ENCODE peak calls at places on chromosomes 13 and 19, in four cellular contexts. V is astrocyte, Z is neuronal stem cell, S is fibroblast of lung. F is an unnamed sample.

GRCh38 chr19:8641908-8642547 is 11.6 kb downstream of the NFILZ start:
- DNase-seq in V (peak; percentile 35), Z (no peak), S (peak; percentile 58), F (peak; percentile 25)

GRCh38 chr13:41059466-41059865 is 1.8 kb upstream of the WBP4 start:
- DNase-seq in V (no peak), Z (no peak), S (peak; percentile 18), F (peak; percentile 43)

GRCh38 chr19:45769054-45769782 is at the start of gene SIX5:
- DNase-seq in V (peak; percentile 88), Z (peak; percentile 99), S (peak; percentile 96), F (peak; percentile 99)

GRCh38 chr13:58495668-58496067 is 864.1 kb downstream of the PCDH17 start:
- DNase-seq in V (no peak), Z (no peak), S (peak; percentile 2), F (no peak)

GRCh38 chr13:42551611-42552010 is 22.3 kb upstream of the TNFSF11 start:
- DNase-seq in V (no peak), Z (no peak), S (no peak), F (no peak)

GRCh38 chr19:54178581-54179261 is 5.8 kb upstream of the TMC4 start:
- DNase-seq in V (no peak), Z (no peak), S (no peak), F (peak; percentile 55)

GRCh38 chr13:99313473-99313872 is 6.3 kb upstream of the GPR183 start:
- DNase-seq in V (no peak), Z (peak; percentile 45), S (no peak), F (no peak)

GRCh38 chr19:34391813-34392212 is 12.4 kb upstream of the PDCD2L start:
- DNase-seq in V (no peak), Z (no peak), S (no peak), F (no peak)

GRCh38 chr13:51125495-51126226 is 14.6 kb upstream of the C13orf42 start:
- DNase-seq in V (peak; percentile 28), Z (peak; percentile 43), S (peak; percentile 50), F (peak; percentile 76)

GRCh38 chr13:103883698-103884097 is 817.5 kb upstream of the SLC10A2 start:
- DNase-seq in V (peak; percentile 7), Z (no peak), S (peak; percentile 23), F (no peak)

GRCh38 chr13:27704681-27705080 is 83.0 kb downstream of the POLR1D start:
- DNase-seq in V (no peak), Z (no peak), S (no peak), F (no peak)

GRCh38 chr13:44224433-44225149 is 149.0 kb upstream of the SERP2 start:
- DNase-seq in V (no peak), Z (no peak), S (no peak), F (no peak)

GRCh38 chr13:30071890-30072817 is 221.7 kb upstream of the UBL3 start:
- DNase-seq in V (no peak), Z (no peak), S (no peak), F (no peak)

GRCh38 chr13:82717249-82717648 is 1165.0 kb downstream of the SLITRK1 start:
- DNase-seq in V (peak; percentile 85), Z (no peak), S (peak; percentile 89), F (no peak)

GRCh38 chr13:55583953-55584593 is 1556.6 kb upstream of the PRR20A start:
- DNase-seq in V (no peak), Z (no peak), S (no peak), F (no peak)

GRCh38 chr13:95368998-95369397 is 67.7 kb upstream of the ABCC4 start:
- DNase-seq in V (no peak), Z (no peak), S (no peak), F (no peak)

GRCh38 chr13:95362666-95363065 is 61.4 kb upstream of the ABCC4 start:
- DNase-seq in V (no peak), Z (no peak), S (no peak), F (no peak)

DNA sequence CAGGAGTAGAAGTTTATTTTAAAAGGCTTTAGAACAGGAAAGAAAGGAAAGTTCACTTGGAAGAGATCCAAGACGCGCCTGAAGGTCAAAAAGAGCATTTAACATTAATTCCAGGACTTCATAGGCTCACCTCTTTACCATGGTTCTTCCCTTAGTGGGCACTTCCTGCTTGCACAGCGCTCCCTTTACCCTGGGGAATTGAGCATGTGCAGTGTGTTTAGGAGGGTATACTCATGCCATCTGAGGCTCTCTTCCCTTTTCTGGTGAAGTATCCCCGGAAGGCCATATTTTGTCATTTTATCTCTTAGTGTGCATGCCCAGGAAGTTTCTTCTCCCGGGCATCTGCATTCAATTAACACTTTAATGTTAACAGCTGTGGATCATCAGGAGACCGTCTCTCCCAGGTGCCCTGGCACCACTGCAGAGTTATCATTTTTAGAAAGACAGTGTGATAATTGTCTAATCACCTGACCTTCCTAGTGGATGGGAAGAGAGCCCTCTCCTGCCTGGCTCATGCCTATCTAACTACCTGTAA is 66.1 kb upstream of the ABCC4 start:
- DNase-seq in V (no peak), Z (no peak), S (no peak), F (peak; percentile 1)
- H2AFZ ChIP-seq in V (no peak overlapping the region), Z (no peak overlapping the region), S (no peak overlapping the region), F (no peak overlapping the region)

DNA sequence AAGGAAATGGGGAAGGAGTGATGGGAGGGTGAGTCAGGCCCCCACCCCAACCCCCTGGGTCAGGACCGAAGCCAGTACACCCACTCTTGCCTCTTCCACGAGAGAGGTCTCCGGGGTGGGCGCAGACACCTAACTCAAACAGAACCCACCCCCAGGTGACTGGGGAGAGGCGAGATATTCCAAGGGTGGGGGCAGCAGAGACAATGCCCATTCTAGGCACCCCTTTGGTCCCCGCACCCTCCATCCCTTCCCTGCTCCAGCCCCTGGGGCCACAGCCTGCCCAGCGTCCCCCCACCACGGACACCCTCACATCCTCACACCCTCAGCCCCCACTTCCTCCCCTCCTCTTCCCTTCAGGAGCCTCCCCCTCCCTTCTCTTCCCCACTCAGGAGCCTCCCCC is 682 bp downstream of the ZSCAN18 start:
- DNase-seq in V (no peak), Z (no peak), S (no peak), F (no peak)
- H3K27ac ChIP-seq in V (no peak overlapping the region), Z (no peak overlapping the region), S (peak overlapping the region; percentile 90), F (no peak overlapping the region)

GRCh38 chr19:13774217-13775191 is at the start of gene C19orf53:
- DNase-seq in V (peak; percentile 90), Z (peak; percentile 81), S (peak; percentile 93), F (peak; percentile 90)
- H2AFZ ChIP-seq in V (peak within 1 kb of the TSS; percentile 68), Z (peak within 1 kb of the TSS; percentile 69), S (peak within 1 kb of the TSS; percentile 72), F (peak within 1 kb of the TSS; percentile 68)

DNA sequence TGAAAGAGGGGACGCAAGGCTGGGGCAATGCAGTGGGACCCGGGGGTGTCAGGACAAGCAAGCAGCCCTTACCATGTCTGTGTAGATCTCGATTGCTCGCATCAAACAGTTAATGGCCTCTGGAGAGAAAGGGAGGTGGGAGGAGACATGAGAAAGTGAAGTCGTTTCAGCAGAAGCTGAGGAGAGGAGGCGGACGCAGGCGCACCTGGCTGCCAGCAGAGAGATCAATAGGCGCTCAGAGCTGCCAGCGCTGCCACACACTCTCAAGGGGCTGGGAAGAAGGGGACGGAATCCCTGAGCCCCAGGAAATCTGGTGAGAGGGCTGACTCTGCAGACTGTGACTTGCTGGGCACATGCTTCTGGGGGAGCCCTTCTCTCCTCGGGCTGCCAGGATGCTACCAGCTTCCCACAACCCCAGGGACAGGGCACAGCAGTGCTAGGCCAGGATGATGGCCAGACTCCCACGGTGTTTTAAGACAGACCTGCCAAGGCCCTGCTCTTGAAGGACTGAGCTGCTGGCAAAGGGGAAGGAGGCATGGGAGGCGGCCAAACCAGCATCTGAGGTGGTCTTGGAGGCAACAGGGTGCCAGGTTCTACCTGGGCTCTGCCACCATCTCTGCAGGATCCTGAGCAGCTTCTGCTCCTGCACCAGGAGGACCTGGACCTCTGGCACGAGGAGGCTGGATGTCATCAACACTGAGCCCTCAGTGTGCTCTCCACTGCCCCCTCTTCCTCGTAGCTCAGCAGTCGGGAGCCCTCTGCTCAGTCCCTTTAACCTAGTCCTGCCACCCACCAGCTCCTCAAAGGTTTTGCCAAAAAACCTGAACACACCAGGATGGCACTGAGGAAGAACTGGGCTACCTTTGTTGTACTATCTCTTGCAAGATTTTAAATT is 11.7 kb upstream of the KPTN start:
- DNase-seq in V (no peak), Z (no peak), S (no peak), F (no peak)
- H3K27ac ChIP-seq in V (no peak overlapping the region), Z (no peak overlapping the region), S (no peak overlapping the region), F (no peak overlapping the region)

DNA sequence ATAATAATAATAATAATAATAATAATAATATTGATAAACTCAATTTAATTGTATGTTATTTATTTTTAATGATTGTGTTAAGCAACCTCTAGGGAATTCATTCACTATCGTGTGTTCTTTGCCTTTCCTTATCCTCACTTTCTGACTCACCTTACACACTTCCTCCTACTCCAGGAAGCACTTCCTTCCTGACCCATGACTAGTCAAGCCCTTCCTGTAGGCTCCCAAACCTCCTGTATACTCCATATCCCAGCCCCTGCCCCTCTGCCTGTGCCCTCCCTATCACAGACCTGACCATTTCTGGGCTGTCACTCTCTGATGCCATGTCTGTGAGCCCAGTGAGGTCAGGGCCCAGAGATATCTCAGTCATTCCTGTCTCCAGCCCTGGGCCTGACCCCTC is 7.6 kb downstream of the LGALS4 start:
- DNase-seq in V (no peak), Z (no peak), S (no peak), F (no peak)
- H2AFZ ChIP-seq in V (no peak overlapping the region), Z (no peak overlapping the region), S (no peak overlapping the region), F (no peak overlapping the region)

DNA sequence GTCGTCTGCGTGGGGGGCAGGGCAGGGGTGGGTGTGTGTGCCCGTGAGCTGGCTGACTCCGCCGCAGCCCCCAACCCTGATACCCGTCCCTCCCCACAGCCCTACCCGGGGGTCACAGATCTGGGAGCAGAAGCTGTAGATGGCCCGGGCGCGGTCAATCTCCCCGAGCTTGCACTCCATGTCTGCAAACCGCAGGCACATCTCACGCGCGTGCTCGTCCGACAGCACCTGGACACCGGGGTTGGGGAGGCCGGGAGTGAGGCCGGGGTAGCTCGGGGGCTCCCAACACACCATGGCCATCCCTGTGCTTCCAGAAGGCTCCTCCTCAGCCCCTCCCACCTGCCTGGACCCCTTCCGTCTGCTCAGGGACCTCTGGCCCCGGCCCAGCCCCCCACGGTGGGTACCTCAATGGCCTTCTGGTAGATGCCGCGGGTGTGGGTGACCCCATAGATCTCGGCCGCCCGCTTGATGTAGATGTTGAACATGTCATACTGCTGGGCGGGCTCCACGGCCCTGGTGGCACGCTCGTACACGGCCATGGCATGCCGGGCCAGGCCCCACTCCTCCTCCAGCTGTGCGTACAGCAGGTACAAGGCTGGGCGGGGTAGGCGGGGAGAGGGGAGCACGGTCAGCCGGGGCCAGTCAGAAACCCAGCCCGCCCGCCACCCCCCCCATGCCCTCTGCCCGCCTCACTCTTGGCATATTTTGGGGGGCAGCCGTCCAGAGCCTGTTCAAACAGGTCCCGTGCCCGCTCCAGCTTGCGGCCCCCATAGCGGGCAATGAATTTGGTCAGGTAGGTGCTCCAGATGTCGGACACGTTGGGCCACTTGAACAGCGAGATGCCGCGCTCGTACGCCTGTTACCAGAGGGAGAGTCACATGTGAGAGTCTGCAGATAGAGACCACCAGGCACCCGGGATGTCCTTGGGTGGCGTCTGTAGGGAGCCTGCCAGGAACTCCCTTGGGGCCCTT is 8.6 kb downstream of the XAB2 start:
- DNase-seq in V (no peak), Z (no peak), S (no peak), F (no peak)
- H3K27ac ChIP-seq in V (no peak overlapping the region), Z (no peak overlapping the region), S (no peak overlapping the region), F (no peak overlapping the region)

DNA sequence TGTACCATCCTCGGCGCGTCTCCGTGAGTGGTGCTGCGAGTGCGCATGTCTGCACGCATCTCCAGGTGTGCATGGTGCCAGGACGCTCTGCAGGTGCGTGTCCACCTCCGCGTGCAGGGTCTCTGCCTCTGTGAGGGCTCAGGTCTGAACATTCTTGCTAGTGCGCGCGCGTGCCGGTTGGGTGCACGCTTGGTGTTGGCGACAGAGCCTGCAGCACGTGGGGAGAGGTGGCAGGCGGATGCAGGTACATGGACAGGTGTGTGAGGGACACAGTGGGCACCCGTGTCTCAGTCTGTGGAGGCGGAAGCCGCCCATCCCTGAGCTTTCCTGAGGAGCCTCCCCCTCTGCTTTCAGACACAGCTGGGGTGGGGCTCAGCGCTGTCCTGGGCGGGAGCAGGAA is 4.9 kb upstream of the OR10H2 start:
- DNase-seq in V (no peak), Z (no peak), S (no peak), F (no peak)
- H2AFZ ChIP-seq in V (no peak overlapping the region), Z (no peak overlapping the region), S (no peak overlapping the region), F (no peak overlapping the region)

GRCh38 chr19:16330811-16331690 is 6.4 kb downstream of the KLF2 start:
- DNase-seq in V (no peak), Z (no peak), S (no peak), F (no peak)
- H3K27ac ChIP-seq in V (no peak overlapping the region), Z (no peak overlapping the region), S (peak overlapping the region; percentile 9), F (no peak overlapping the region)

F was measured in OCI-LY7.